ENCODE peak calls at places on chromosomes 2 and 18, in nine cellular contexts. Y, B, A, C, H, N, Q, W and F are unnamed samples.

GRCh38 chr2:165114345-165114943 is 89.4 kb downstream of the SCN3A start:
- DNase-seq in Y (no peak), B (no peak), A (no peak), C (peak; percentile 8), H (no peak), N (no peak), Q (peak; percentile 67), W (no peak), F (peak; percentile 10)

GRCh38 chr2:159094173-159094737 is 125.8 kb downstream of the TANC1 start:
- DNase-seq in Y (peak; percentile 80), B (no peak), A (peak; percentile 81), C (peak; percentile 89), H (no peak), N (peak; percentile 75), Q (peak; percentile 68), W (no peak), F (no peak)

GRCh38 chr2:10839813-10840212 is 27.2 kb upstream of the PDIA6 start:
- DNase-seq in Y (no peak), B (no peak), A (no peak), C (peak; percentile 36), H (no peak), N (no peak), Q (peak; percentile 35), W (no peak), F (no peak)

GRCh38 chr2:25112113-25112512 is 56.3 kb downstream of the POMC start:
- DNase-seq in Y (no peak), B (no peak), A (no peak), C (no peak), H (no peak), N (no peak), Q (no peak), W (no peak), F (no peak)

GRCh38 chr2:16626497-16626896 is 39.1 kb downstream of the CYRIA start:
- DNase-seq in Y (no peak), B (no peak), A (no peak), C (peak; percentile 74), H (no peak), N (peak; percentile 63), Q (peak; percentile 81), W (no peak), F (no peak)

GRCh38 chr2:220277445-220277960 is 650.1 kb downstream of the SLC4A3 start:
- DNase-seq in Y (peak; percentile 33), B (no peak), A (peak; percentile 89), C (peak; percentile 57), H (no peak), N (peak; percentile 70), Q (peak; percentile 89), W (peak; percentile 68), F (peak; percentile 69)

GRCh38 chr2:134232461-134232860 is 21.4 kb upstream of the MGAT5 start:
- DNase-seq in Y (no peak), B (no peak), A (no peak), C (no peak), H (no peak), N (no peak), Q (no peak), W (no peak), F (no peak)

GRCh38 chr2:69947078-69947801 is 14.2 kb downstream of the ASPRV1 start:
- DNase-seq in Y (no peak), B (no peak), A (no peak), C (no peak), H (no peak), N (no peak), Q (no peak), W (no peak), F (no peak)

DNA sequence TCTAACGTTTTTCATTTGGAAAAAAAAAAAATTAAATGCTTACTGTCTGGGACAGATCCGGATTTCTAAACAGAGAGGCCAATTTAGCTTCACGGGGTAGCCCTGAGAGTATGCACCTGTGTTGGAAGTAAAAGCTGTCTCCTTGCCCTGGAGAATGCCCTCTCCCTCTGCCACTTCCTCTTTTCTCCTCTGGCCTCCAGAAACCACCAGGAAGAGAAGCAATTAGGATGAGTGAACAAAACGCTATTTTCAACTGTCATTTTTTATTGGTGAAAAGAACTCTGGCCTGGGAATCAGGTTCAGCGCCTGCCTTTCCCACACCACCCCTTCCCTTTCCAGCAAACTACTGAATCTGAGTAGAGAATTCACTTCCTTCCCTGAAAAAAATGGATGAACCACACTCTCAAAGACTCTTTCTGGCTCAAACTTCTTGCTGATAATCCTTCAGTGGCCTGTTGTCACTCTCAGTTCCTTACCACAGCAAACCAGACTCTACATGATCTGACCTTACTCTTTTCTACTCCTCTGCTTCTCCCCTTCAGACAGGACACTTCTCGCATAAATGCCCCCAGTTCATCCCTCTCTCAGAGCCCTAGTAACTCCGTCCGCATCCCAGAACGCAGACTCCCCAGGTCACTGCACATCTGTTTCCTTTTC is 29.8 kb downstream of the KLF7 start:
- DNase-seq in Y (no peak), B (no peak), A (no peak), C (no peak), H (no peak), N (no peak), Q (no peak), W (no peak), F (no peak)
- H3K27ac ChIP-seq in Y (no peak overlapping the region), B (no peak overlapping the region), A (peak overlapping the region; percentile 25), C (peak overlapping the region; percentile 39), H (no peak overlapping the region), N (peak overlapping the region; percentile 100), Q (no peak overlapping the region), W (peak overlapping the region; percentile 3), F (peak overlapping the region; percentile 70)

GRCh38 chr2:85178980-85179411 is 45.8 kb downstream of the TCF7L1 start:
- DNase-seq in Y (no peak), B (no peak), A (no peak), C (no peak), H (no peak), N (no peak), Q (no peak), W (no peak), F (no peak)
- H3K27ac ChIP-seq in Y (no peak overlapping the region), B (no peak overlapping the region), A (no peak overlapping the region), C (no peak overlapping the region), H (no peak overlapping the region), N (no peak overlapping the region), Q (no peak overlapping the region), W (no peak overlapping the region), F (no peak overlapping the region)

GRCh38 chr18:67728364-67728763 is 211.8 kb upstream of the DSEL start:
- DNase-seq in Y (no peak), B (no peak), A (no peak), C (no peak), H (no peak), N (no peak), Q (no peak), W (no peak), F (no peak)
- H3K27ac ChIP-seq in Y (no peak overlapping the region), B (no peak overlapping the region), A (no peak overlapping the region), C (no peak overlapping the region), H (no peak overlapping the region), N (no peak overlapping the region), Q (no peak overlapping the region), W (no peak overlapping the region), F (no peak overlapping the region)

GRCh38 chr18:58962331-58962730 is 97.7 kb downstream of the ZNF532 start:
- DNase-seq in Y (no peak), B (no peak), A (no peak), C (no peak), H (no peak), N (no peak), Q (no peak), W (no peak), F (no peak)

GRCh38 chr18:58965930-58966662 is 101.4 kb downstream of the ZNF532 start:
- DNase-seq in Y (no peak), B (no peak), A (no peak), C (no peak), H (no peak), N (no peak), Q (no peak), W (no peak), F (no peak)

GRCh38 chr18:58967643-58968291 is 103.1 kb downstream of the ZNF532 start:
- DNase-seq in Y (no peak), B (no peak), A (no peak), C (peak; percentile 44), H (no peak), N (no peak), Q (peak; percentile 42), W (peak; percentile 8), F (no peak)

GRCh38 chr18:58966704-58967103 is 102.0 kb downstream of the ZNF532 start:
- DNase-seq in Y (no peak), B (no peak), A (no peak), C (no peak), H (no peak), N (no peak), Q (peak; percentile 29), W (no peak), F (no peak)

DNA sequence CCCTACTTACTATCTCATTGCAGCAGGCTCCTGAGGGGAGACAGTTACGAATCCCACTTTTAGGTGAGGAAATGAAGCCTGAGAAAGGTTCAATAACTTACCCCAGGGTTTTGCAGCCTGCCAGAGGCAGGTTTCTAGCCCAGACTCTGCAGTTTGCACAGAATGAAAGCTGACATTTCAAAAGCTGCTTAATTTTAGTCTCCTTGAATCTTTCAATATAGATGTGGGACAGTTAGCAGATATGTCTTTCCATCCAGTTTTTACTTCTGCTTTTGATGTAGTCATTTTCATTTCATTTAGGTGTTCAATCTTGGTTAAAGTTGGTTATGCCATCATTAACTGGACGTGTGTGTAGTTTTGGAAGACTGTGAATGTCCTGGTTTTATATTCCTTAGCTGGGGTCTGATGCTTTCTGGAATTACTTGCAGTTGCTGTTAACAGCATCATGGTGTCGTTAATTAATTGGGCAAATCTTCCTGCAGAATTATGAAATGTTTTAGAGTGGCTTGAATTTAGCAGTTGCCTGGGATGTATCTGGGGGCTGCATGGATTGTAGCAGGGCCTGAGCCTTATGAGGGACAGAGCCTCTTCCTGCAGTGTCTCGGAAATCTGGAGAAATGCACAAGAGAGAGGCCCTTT is 100.7 kb downstream of the ZNF532 start:
- DNase-seq in Y (no peak), B (no peak), A (no peak), C (no peak), H (no peak), N (no peak), Q (no peak), W (no peak), F (no peak)
- H3K27ac ChIP-seq in Y (peak overlapping the region; percentile 29), B (peak overlapping the region; percentile 86), A (peak overlapping the region; percentile 70), C (no peak overlapping the region), H (no peak overlapping the region), N (peak overlapping the region; percentile 70), Q (peak overlapping the region; percentile 25), W (no peak overlapping the region), F (no peak overlapping the region)

GRCh38 chr2:175015340-175015739 is 10.2 kb upstream of the CHN1 start:
- DNase-seq in Y (no peak), B (no peak), A (no peak), C (no peak), H (no peak), N (no peak), Q (no peak), W (no peak), F (no peak)
- H3K27ac ChIP-seq in Y (no peak overlapping the region), B (no peak overlapping the region), A (no peak overlapping the region), C (no peak overlapping the region), H (no peak overlapping the region), N (no peak overlapping the region), Q (no peak overlapping the region), W (no peak overlapping the region), F (no peak overlapping the region)

DNA sequence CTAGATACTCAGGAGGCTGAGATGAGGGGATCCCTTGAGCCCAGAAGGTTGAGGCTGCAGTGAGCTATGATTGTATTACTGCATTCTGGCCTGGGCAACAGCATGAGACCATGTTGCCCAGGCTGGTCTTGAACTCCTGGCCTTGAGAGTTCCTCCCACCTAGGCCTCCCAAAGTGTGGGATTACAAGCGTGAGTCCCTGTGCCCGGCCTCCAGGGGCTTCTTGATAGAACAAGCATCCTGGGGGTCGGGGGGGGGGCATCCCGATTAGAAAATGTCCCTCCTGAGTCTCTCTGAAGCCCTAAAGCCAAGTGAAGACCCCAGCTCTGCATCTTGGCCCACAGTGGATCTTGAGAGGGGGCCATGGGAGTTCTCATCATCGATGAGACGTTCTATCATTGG is 22.3 kb upstream of the EFHD1 start:
- DNase-seq in Y (no peak), B (no peak), A (no peak), C (no peak), H (no peak), N (no peak), Q (no peak), W (no peak), F (no peak)
- H3K27ac ChIP-seq in Y (no peak overlapping the region), B (no peak overlapping the region), A (no peak overlapping the region), C (no peak overlapping the region), H (no peak overlapping the region), N (no peak overlapping the region), Q (no peak overlapping the region), W (no peak overlapping the region), F (no peak overlapping the region)